ENCODE peak calls at places on chromosomes 12 and 14, in five cellular contexts. One of them, this sample, is unnamed.

GRCh38 chr12:10101042-10101579 is 2.3 kb upstream of the CLEC1A start:
- DNase-seq in MM.1S: no peak
- DNase-seq in HFFc6: peak
- DNase-seq in endothelial cell: no peak
- DNase-seq in GM20000: no peak
- DNase-seq in this sample: no peak

GRCh38 chr12:109541412-109541725 is 31.9 kb downstream of the MMAB start:
- DNase-seq in MM.1S: no peak
- DNase-seq in HFFc6: peak
- DNase-seq in endothelial cell: no peak
- DNase-seq in GM20000: no peak
- DNase-seq in this sample: no peak

GRCh38 chr12:39628836-39629235 is 9.2 kb upstream of the ABCD2 start:
- DNase-seq in MM.1S: peak
- DNase-seq in HFFc6: no peak
- DNase-seq in endothelial cell: no peak
- DNase-seq in GM20000: peak
- DNase-seq in this sample: no peak

GRCh38 chr14:96423446-96424103 is 31.6 kb downstream of the AK7 start:
- DNase-seq in MM.1S: no peak
- DNase-seq in HFFc6: no peak
- DNase-seq in endothelial cell: no peak
- DNase-seq in GM20000: no peak
- DNase-seq in this sample: no peak

GRCh38 chr12:86623267-86623666 is 367.1 kb upstream of the MGAT4C start:
- DNase-seq in MM.1S: no peak
- DNase-seq in HFFc6: no peak
- DNase-seq in endothelial cell: no peak
- DNase-seq in GM20000: no peak
- DNase-seq in this sample: no peak

GRCh38 chr14:43898709-43899108 is 608.4 kb downstream of the FSCB start:
- DNase-seq in MM.1S: no peak
- DNase-seq in HFFc6: no peak
- DNase-seq in endothelial cell: no peak
- DNase-seq in GM20000: no peak
- DNase-seq in this sample: no peak

GRCh38 chr14:91286530-91286937 is 42.0 kb upstream of the GPR68 start:
- DNase-seq in MM.1S: peak
- DNase-seq in HFFc6: peak
- DNase-seq in endothelial cell: peak
- DNase-seq in GM20000: peak
- DNase-seq in this sample: peak

GRCh38 chr12:14836336-14837210 is 6.8 kb downstream of the ART4 start:
- DNase-seq in MM.1S: no peak
- DNase-seq in HFFc6: peak
- DNase-seq in endothelial cell: no peak
- DNase-seq in GM20000: no peak
- DNase-seq in this sample: no peak

GRCh38 chr14:51807355-51807754 is 53.1 kb upstream of the GNG2 start:
- DNase-seq in MM.1S: no peak
- DNase-seq in HFFc6: no peak
- DNase-seq in endothelial cell: no peak
- DNase-seq in GM20000: no peak
- DNase-seq in this sample: no peak

GRCh38 chr12:82593901-82594396 is 92.8 kb upstream of the TMTC2 start:
- DNase-seq in MM.1S: no peak
- DNase-seq in HFFc6: no peak
- DNase-seq in endothelial cell: no peak
- DNase-seq in GM20000: peak
- DNase-seq in this sample: peak

GRCh38 chr14:34331728-34332623 is 130.1 kb downstream of the SPTSSA start:
- DNase-seq in MM.1S: peak
- DNase-seq in HFFc6: peak
- DNase-seq in endothelial cell: peak
- DNase-seq in GM20000: peak
- DNase-seq in this sample: peak

GRCh38 chr12:115922952-115923564 is 354.4 kb downstream of the MED13L start:
- DNase-seq in MM.1S: peak
- DNase-seq in HFFc6: no peak
- DNase-seq in endothelial cell: no peak
- DNase-seq in GM20000: no peak
- DNase-seq in this sample: no peak

GRCh38 chr12:8866429-8866828 is 44.0 kb downstream of the A2ML1 start:
- DNase-seq in MM.1S: no peak
- DNase-seq in HFFc6: no peak
- DNase-seq in endothelial cell: no peak
- DNase-seq in GM20000: no peak
- DNase-seq in this sample: no peak
- TF ChIP-seq CTCF in MM.1S: no peak
- TF ChIP-seq CTCF in HFFc6: no peak
- TF ChIP-seq CTCF in endothelial cell: no peak
- TF ChIP-seq CTCF in GM20000: no peak
- TF ChIP-seq CTCF in this sample: no peak

GRCh38 chr14:37900582-37900981 is 305.2 kb downstream of the TTC6 start:
- DNase-seq in MM.1S: no peak
- DNase-seq in HFFc6: no peak
- DNase-seq in endothelial cell: no peak
- DNase-seq in GM20000: no peak
- DNase-seq in this sample: no peak

GRCh38 chr14:37899365-37899764 is 303.9 kb downstream of the TTC6 start:
- DNase-seq in MM.1S: no peak
- DNase-seq in HFFc6: no peak
- DNase-seq in endothelial cell: no peak
- DNase-seq in GM20000: no peak
- DNase-seq in this sample: peak

GRCh38 chr14:37901978-37902377 is 305.7 kb upstream of the SSTR1 start:
- DNase-seq in MM.1S: no peak
- DNase-seq in HFFc6: peak
- DNase-seq in endothelial cell: no peak
- DNase-seq in GM20000: no peak
- DNase-seq in this sample: no peak

DNA sequence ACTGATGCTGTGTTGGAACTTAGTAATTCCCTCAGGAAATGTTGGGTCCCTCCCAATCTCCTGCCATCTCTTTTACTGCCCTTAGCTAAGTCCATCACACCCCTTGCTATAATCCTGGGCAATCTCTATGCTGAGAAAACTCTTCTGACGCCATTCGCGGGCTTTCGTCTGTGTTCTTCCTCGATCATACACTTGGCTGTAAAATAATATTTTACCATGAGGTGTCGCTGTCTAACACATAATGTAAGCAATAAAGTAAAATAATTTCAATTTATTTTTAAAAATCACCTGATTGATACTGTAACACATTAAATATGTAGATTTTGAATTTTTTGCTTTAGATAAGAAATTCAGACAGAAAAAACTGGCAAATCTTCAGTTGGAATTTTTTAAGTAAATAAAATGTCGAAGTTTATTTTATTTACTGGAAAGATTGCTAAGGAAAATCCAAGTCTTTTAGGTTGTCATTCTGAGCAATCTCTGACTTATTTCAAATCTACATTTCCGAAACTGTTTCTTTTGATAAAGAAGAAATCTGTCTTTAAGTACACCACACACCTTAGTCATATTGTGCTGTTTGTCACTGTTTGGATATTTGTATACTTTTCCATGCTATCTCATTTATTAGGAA is 304.0 kb upstream of the SSTR1 start:
- DNase-seq in MM.1S: peak
- DNase-seq in HFFc6: peak
- DNase-seq in endothelial cell: peak
- DNase-seq in GM20000: peak
- DNase-seq in this sample: peak
- TF ChIP-seq CTCF in MM.1S: peak
- TF ChIP-seq CTCF in HFFc6: peak
- TF ChIP-seq CTCF in endothelial cell: peak
- TF ChIP-seq CTCF in GM20000: peak
- TF ChIP-seq CTCF in this sample: peak

GRCh38 chr14:22122227-22123187 is 448.9 kb upstream of the OR4E1 start:
- DNase-seq in MM.1S: peak
- DNase-seq in HFFc6: no peak
- DNase-seq in endothelial cell: peak
- DNase-seq in GM20000: no peak
- DNase-seq in this sample: no peak
- TF ChIP-seq CTCF in MM.1S: peak
- TF ChIP-seq CTCF in HFFc6: no peak
- TF ChIP-seq CTCF in endothelial cell: peak
- TF ChIP-seq CTCF in GM20000: peak
- TF ChIP-seq CTCF in this sample: peak

GRCh38 chr14:80955434-80955939 is at the start of gene TSHR:
- DNase-seq in MM.1S: no peak
- DNase-seq in HFFc6: no peak
- DNase-seq in endothelial cell: peak
- DNase-seq in GM20000: no peak
- DNase-seq in this sample: peak

GRCh38 chr14:80956105-80956504 is 684 bp downstream of the TSHR start:
- DNase-seq in MM.1S: no peak
- DNase-seq in HFFc6: no peak
- DNase-seq in endothelial cell: no peak
- DNase-seq in GM20000: no peak
- DNase-seq in this sample: no peak

GRCh38 chr14:80951491-80951890 is 3.9 kb upstream of the TSHR start:
- DNase-seq in MM.1S: no peak
- DNase-seq in HFFc6: no peak
- DNase-seq in endothelial cell: no peak
- DNase-seq in GM20000: no peak
- DNase-seq in this sample: no peak

GRCh38 chr14:80956922-80957321 is 1.5 kb downstream of the TSHR start:
- DNase-seq in MM.1S: no peak
- DNase-seq in HFFc6: no peak
- DNase-seq in endothelial cell: no peak
- DNase-seq in GM20000: no peak
- DNase-seq in this sample: no peak

GRCh38 chr14:80954771-80955299 is 586 bp upstream of the TSHR start:
- DNase-seq in MM.1S: peak
- DNase-seq in HFFc6: peak
- DNase-seq in endothelial cell: peak
- DNase-seq in GM20000: peak
- DNase-seq in this sample: peak
- TF ChIP-seq CTCF in MM.1S: peak
- TF ChIP-seq CTCF in HFFc6: peak
- TF ChIP-seq CTCF in endothelial cell: peak
- TF ChIP-seq CTCF in GM20000: peak
- TF ChIP-seq CTCF in this sample: peak

GRCh38 chr12:105100998-105101397 is 6.5 kb upstream of the WASHC4 start:
- DNase-seq in MM.1S: no peak
- DNase-seq in HFFc6: peak
- DNase-seq in endothelial cell: no peak
- DNase-seq in GM20000: no peak
- DNase-seq in this sample: no peak
- TF ChIP-seq CTCF in MM.1S: no peak
- TF ChIP-seq CTCF in HFFc6: peak
- TF ChIP-seq CTCF in endothelial cell: no peak
- TF ChIP-seq CTCF in GM20000: no peak
- TF ChIP-seq CTCF in this sample: no peak

GRCh38 chr12:95117178-95117599 is 43.8 kb upstream of the NR2C1 start:
- DNase-seq in MM.1S: peak
- DNase-seq in HFFc6: peak
- DNase-seq in endothelial cell: peak
- DNase-seq in GM20000: peak
- DNase-seq in this sample: peak
- TF ChIP-seq CTCF in MM.1S: peak
- TF ChIP-seq CTCF in HFFc6: peak
- TF ChIP-seq CTCF in endothelial cell: peak
- TF ChIP-seq CTCF in GM20000: peak
- TF ChIP-seq CTCF in this sample: peak

GRCh38 chr12:67459173-67459572 is 189.4 kb upstream of the DYRK2 start:
- DNase-seq in MM.1S: no peak
- DNase-seq in HFFc6: no peak
- DNase-seq in endothelial cell: no peak
- DNase-seq in GM20000: no peak
- DNase-seq in this sample: no peak

GRCh38 chr12:67456281-67456918 is 187.2 kb downstream of the CAND1 start:
- DNase-seq in MM.1S: no peak
- DNase-seq in HFFc6: peak
- DNase-seq in endothelial cell: no peak
- DNase-seq in GM20000: no peak
- DNase-seq in this sample: no peak

GRCh38 chr12:67455236-67455635 is 186.1 kb downstream of the CAND1 start:
- DNase-seq in MM.1S: no peak
- DNase-seq in HFFc6: no peak
- DNase-seq in endothelial cell: no peak
- DNase-seq in GM20000: no peak
- DNase-seq in this sample: no peak

GRCh38 chr12:67457799-67458680 is 188.9 kb downstream of the CAND1 start:
- DNase-seq in MM.1S: no peak
- DNase-seq in HFFc6: no peak
- DNase-seq in endothelial cell: no peak
- DNase-seq in GM20000: no peak
- DNase-seq in this sample: no peak

GRCh38 chr12:67457136-67457535 is 188.0 kb downstream of the CAND1 start:
- DNase-seq in MM.1S: no peak
- DNase-seq in HFFc6: no peak
- DNase-seq in endothelial cell: no peak
- DNase-seq in GM20000: no peak
- DNase-seq in this sample: no peak
- TF ChIP-seq CTCF in MM.1S: no peak
- TF ChIP-seq CTCF in HFFc6: no peak
- TF ChIP-seq CTCF in endothelial cell: no peak
- TF ChIP-seq CTCF in GM20000: no peak
- TF ChIP-seq CTCF in this sample: no peak

GRCh38 chr14:61106627-61107147 is 125.6 kb downstream of the SLC38A6 start:
- DNase-seq in MM.1S: no peak
- DNase-seq in HFFc6: no peak
- DNase-seq in endothelial cell: no peak
- DNase-seq in GM20000: no peak
- DNase-seq in this sample: no peak
- TF ChIP-seq CTCF in MM.1S: no peak
- TF ChIP-seq CTCF in HFFc6: peak
- TF ChIP-seq CTCF in endothelial cell: no peak
- TF ChIP-seq CTCF in GM20000: no peak
- TF ChIP-seq CTCF in this sample: no peak

DNA sequence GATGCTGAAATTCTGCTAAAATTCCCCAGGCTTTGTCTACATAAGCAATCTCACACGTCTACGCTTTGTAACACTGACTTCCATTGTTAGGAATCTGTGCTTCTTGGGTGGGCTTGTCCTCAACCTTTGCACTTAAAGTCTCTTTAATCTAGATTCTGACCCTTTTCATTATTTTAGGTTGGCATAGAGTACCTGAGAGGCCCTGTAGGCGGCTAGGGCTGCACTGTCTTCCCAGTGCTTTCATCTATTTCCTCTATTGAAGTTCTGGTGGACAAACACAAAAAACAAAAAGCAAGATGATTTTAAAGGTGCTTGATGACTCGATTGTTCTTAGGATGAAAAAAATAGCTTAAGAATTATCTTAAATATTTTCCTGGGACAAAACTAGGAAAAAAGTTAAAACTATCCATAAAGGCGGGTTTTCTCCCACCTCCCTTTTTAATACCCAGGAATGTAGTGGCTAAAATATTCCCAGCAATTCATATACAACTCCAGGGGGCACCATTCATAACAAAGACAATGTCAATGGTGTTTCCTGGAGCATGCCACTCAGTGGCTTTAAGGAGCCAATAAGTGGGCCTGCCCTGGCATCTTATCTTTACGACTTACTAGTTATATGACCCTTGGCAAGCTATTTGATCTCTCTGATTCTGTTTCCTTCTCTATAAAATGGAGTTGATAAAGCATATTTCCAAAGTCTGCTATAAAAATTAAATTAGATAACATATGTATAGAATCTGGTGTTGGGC is 197.5 kb downstream of the STXBP6 start:
- DNase-seq in MM.1S: no peak
- DNase-seq in HFFc6: no peak
- DNase-seq in endothelial cell: no peak
- DNase-seq in GM20000: no peak
- DNase-seq in this sample: no peak
- TF ChIP-seq CTCF in MM.1S: no peak
- TF ChIP-seq CTCF in HFFc6: no peak
- TF ChIP-seq CTCF in endothelial cell: no peak
- TF ChIP-seq CTCF in GM20000: no peak
- TF ChIP-seq CTCF in this sample: no peak